ENCODE peak calls at places on chromosomes 11 and 22, in six cellular contexts. L is right lobe of liver, D is endothelial cell of umbilical vein, O is heart left ventricle, Q is lower leg skin, V is GM12891. F is an unnamed sample.

GRCh38 chr11:89436071-89436470 is 55.1 kb downstream of the NOX4 start:
- DNase-seq in L (no peak), D (peak; percentile 26), O (no peak), Q (no peak), V (no peak), F (no peak)

GRCh38 chr11:123460006-123460700 is 30.1 kb downstream of the GRAMD1B start:
- DNase-seq in L (no peak), D (no peak), O (no peak), Q (no peak), V (no peak), F (no peak)

GRCh38 chr22:20438678-20439492 is 1.3 kb upstream of the SCARF2 start:
- DNase-seq in L (no peak), D (no peak), O (no peak), Q (no peak), V (no peak), F (peak; percentile 62)

GRCh38 chr11:65316979-65317786 is 2.5 kb downstream of the CDC42EP2 start:
- DNase-seq in L (peak; percentile 66), D (peak; percentile 80), O (peak; percentile 91), Q (peak; percentile 63), V (no peak), F (no peak)

GRCh38 chr11:130181295-130182272 is 22.0 kb downstream of the ST14 start:
- DNase-seq in L (peak; percentile 87), D (no peak), O (no peak), Q (no peak), V (no peak), F (peak; percentile 63)

GRCh38 chr11:46309669-46310288 is 32.3 kb downstream of the CREB3L1 start:
- DNase-seq in L (no peak), D (no peak), O (no peak), Q (no peak), V (peak; percentile 59), F (no peak)

GRCh38 chr22:17366830-17367229 is 2.4 kb upstream of the CECR2 start:
- DNase-seq in L (no peak), D (no peak), O (peak; percentile 73), Q (no peak), V (peak; percentile 43), F (peak; percentile 78)

GRCh38 chr11:62241095-62241494 is 944 bp upstream of the SCGB1D2 start:
- DNase-seq in L (no peak), D (no peak), O (no peak), Q (no peak), V (no peak), F (no peak)

GRCh38 chr11:72821221-72821919 is 7.2 kb downstream of the ATG16L2 start:
- DNase-seq in L (peak; percentile 49), D (no peak), O (no peak), Q (no peak), V (no peak), F (no peak)

GRCh38 chr11:11608783-11609232 is 13.0 kb downstream of the GALNT18 start:
- DNase-seq in L (no peak), D (no peak), O (no peak), Q (no peak), V (no peak), F (no peak)

GRCh38 chr22:32862936-32863661 is 61.6 kb downstream of the TIMP3 start:
- DNase-seq in L (no peak), D (no peak), O (no peak), Q (no peak), V (no peak), F (no peak)

GRCh38 chr11:125300791-125301218 is 136.3 kb downstream of the PKNOX2 start:
- DNase-seq in L (no peak), D (peak; percentile 80), O (no peak), Q (peak; percentile 18), V (no peak), F (no peak)

GRCh38 chr11:125297346-125297910 is 132.9 kb downstream of the PKNOX2 start:
- DNase-seq in L (no peak), D (peak; percentile 63), O (no peak), Q (no peak), V (no peak), F (no peak)

GRCh38 chr11:125301301-125301700 is 136.8 kb downstream of the PKNOX2 start:
- DNase-seq in L (no peak), D (peak; percentile 65), O (no peak), Q (no peak), V (no peak), F (no peak)

GRCh38 chr11:125299821-125300220 is 135.3 kb downstream of the PKNOX2 start:
- DNase-seq in L (no peak), D (no peak), O (no peak), Q (no peak), V (no peak), F (no peak)

DNA sequence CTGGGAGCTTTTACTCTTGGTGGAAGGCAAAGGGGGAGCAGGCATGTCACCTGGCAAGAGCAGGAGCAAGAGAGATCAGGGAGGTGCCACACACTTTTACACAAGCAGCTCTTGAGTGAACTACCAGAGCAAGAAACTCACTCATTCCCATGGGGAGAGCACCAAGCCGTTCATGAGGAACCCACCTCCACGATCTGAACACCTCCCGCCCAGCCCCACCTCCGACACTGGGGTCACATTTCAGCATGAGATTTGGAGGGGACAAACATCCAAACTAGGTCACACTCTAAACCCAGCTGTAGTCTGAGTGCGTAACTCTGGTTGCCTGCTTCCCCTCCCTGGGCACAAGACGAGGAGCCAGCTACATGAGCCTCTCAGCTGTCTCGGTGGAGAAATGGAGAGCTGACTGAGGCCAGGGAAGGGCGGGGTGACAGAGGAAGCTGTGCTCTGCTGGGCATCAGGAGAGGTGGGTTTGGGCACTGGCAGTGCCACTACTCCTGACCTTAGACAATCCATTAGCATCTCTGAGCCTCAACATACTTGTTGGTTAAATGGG is 134.6 kb downstream of the PKNOX2 start:
- DNase-seq in L (no peak), D (no peak), O (no peak), Q (no peak), V (no peak), F (no peak)
- TF ChIP-seq POLR2A in L (no peak), D (no peak), O (no peak), Q (no peak), V (no peak), F (no peak)

DNA sequence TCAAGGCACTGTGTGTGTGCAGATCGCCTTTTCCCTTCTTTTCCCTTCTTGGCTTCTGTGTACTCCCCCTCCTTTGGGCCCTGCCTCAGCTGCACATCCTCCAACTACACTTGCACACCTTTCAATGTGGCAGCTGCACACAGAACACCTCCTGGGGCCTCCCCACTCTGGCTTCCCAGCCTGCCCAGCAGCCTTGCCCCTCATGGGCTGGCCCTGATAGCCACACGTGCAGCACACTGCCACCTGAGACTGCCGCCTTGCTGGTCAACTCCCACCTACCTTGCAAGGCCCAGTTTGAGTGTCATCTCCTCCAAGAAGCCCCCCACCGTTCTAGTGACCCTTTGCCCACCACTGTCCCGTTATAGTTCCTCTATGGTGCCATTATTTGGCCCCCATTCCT is 77.3 kb upstream of the ARFGAP3 start:
- DNase-seq in L (no peak), D (no peak), O (no peak), Q (no peak), V (no peak), F (no peak)
- TF ChIP-seq POLR2A in L (no peak), D (no peak), O (no peak), Q (no peak), V (peak; percentile 36), F (no peak)

DNA sequence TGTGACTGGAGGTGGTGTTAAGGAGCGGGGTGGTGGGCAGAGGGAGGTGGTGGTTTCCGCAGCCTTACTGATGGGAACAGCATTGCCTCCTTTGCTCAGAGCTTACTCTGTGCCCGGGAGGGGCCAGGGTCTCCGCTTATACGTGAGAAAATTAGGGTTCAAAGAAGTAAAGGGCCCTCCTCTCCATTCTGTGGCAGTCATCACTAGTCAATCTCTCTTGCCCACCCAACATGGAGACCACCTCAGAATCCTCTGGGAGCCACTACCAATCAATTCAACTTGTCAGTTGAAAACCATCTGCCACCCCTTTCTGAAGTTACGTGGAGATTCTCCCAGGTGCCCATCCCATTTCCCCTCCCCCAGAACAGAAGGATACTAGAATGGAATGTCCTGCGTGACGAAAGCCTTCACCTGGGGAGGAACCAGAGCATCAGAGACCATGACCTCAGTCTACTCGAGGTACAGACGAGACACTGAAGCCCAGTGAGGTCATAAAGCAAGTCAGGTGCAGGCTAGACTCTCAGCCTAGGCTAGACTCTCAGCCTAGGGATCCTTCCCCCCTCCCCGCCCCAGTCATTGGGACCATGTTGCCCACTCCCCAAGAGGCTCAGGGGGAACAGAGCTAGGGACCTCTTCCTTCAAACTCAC is 2.0 kb downstream of the SELENOM start:
- DNase-seq in L (no peak), D (no peak), O (peak; percentile 30), Q (no peak), V (no peak), F (no peak)
- TF ChIP-seq POLR2A in L (no peak), D (no peak), O (no peak), Q (no peak), V (no peak), F (no peak)

DNA sequence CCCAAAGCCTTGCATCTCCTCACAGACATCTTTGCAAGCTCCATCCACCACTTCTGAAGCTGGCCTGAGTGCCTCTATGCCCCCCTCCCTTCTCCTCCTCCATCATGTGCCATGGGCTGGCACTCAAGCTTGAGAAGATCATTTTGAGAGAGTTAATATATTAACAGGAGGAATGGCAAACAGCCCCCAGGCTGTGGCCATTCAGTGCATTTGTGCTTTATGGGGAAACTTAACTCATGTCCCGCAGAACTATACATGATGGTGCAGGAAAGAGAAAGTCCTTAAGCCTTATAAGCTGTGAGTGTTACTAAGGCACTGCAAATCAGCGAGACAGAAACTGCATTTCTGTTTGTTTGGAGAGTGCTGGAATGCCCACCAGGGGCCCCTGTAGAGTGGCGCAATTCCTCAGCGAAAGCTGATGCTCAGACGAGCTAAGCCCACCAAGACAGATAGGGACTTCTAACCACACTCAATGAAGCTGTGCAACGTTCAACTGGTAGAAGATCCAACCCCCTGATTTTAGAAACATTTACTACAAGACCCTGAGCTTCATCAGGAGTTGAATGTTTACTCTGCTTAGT is 26.8 kb upstream of the PHLDA2 start:
- DNase-seq in L (no peak), D (no peak), O (no peak), Q (no peak), V (no peak), F (no peak)
- TF ChIP-seq POLR2A in L (no peak), D (no peak), O (no peak), Q (no peak), V (no peak), F (no peak)

GRCh38 chr11:296206-296975 is 2.9 kb downstream of the IFITM5 start:
- DNase-seq in L (no peak), D (no peak), O (peak; percentile 26), Q (no peak), V (no peak), F (no peak)

GRCh38 chr11:299081-299891 is at the start of gene IFITM5:
- DNase-seq in L (no peak), D (no peak), O (peak; percentile 27), Q (no peak), V (no peak), F (peak; percentile 85)

GRCh38 chr11:296976-297665 is 2.2 kb downstream of the IFITM5 start:
- DNase-seq in L (peak; percentile 47), D (no peak), O (peak; percentile 23), Q (no peak), V (no peak), F (no peak)

GRCh38 chr11:298406-299065 is 790 bp downstream of the IFITM5 start:
- DNase-seq in L (peak; percentile 49), D (no peak), O (no peak), Q (no peak), V (no peak), F (peak; percentile 20)

GRCh38 chr11:297666-298405 is 1.5 kb downstream of the IFITM5 start:
- DNase-seq in L (peak; percentile 50), D (no peak), O (peak; percentile 53), Q (no peak), V (no peak), F (peak; percentile 19)
- TF ChIP-seq POLR2A in L (no peak), D (no peak), O (no peak), Q (no peak), V (no peak), F (no peak)